ENCODE peak calls at places on chromosomes 5 and 9, in seven cellular contexts. P is HCT116, Y is neural progenitor cell, M is GM23338, F is hepatocyte, A is GM23248, O is MM.1S. E is an unnamed sample.

GRCh38 chr5:156826150-156826549 is 23.9 kb upstream of the PPP1R2B start:
- DNase-seq in F (no peak), P (no peak), Y (no peak), O (peak; percentile 16), A (no peak), M (no peak), E (no peak)

GRCh38 chr5:33441241-33441844 is 578 bp downstream of the TARS1 start:
- DNase-seq in O (peak; percentile 48), M (peak; percentile 74), Y (peak; percentile 35), P (peak; percentile 23), A (peak; percentile 56), F (peak; percentile 38), E (peak; percentile 56)

GRCh38 chr9:116369706-116370105 is 216.1 kb downstream of the PAPPA start:
- DNase-seq in O (no peak), M (no peak), P (no peak), Y (no peak), F (no peak), A (no peak), E (no peak)

GRCh38 chr5:107157811-107158210 is 512.9 kb downstream of the EFNA5 start:
- DNase-seq in M (peak; percentile 5), A (no peak), P (no peak), F (no peak), Y (peak; percentile 15), O (no peak), E (no peak)

GRCh38 chr5:56523779-56524178 is 290.6 kb upstream of the ANKRD55 start:
- DNase-seq in A (no peak), F (no peak), O (no peak), M (no peak), Y (no peak), P (no peak), E (no peak)

GRCh38 chr9:87441251-87441650 is 56.4 kb upstream of the DAPK1 start:
- DNase-seq in Y (no peak), A (peak; percentile 59), O (no peak), P (no peak), F (no peak), M (no peak), E (no peak)

GRCh38 chr5:151739939-151740335 is 18.5 kb downstream of the ATOX1 start:
- DNase-seq in A (peak; percentile 94), M (peak; percentile 66), P (no peak), F (no peak), O (no peak), Y (peak; percentile 13), E (peak; percentile 58)

GRCh38 chr5:124935060-124935459 is 188.6 kb upstream of the ZNF608 start:
- DNase-seq in Y (no peak), F (peak; percentile 11), A (no peak), P (no peak), M (no peak), O (peak; percentile 91), E (no peak)

GRCh38 chr5:138654281-138654867 is 79.2 kb upstream of the HSPA9 start:
- DNase-seq in Y (no peak), O (peak; percentile 88), F (no peak), P (no peak), A (peak; percentile 42), M (no peak), E (peak; percentile 48)

GRCh38 chr5:37988454-37989046 is 148.7 kb upstream of the GDNF start:
- DNase-seq in P (no peak), Y (no peak), F (no peak), M (no peak), A (no peak), O (no peak), E (no peak)

GRCh38 chr9:113535756-113536155 is 72.2 kb downstream of the RGS3 start:
- DNase-seq in Y (no peak), A (no peak), P (no peak), O (no peak), M (no peak), F (no peak), E (no peak)

GRCh38 chr5:169029661-169030274 is 271.2 kb downstream of the SLIT3 start:
- DNase-seq in P (no peak), A (peak; percentile 51), Y (no peak), O (no peak), M (no peak), F (no peak), E (no peak)

GRCh38 chr5:13809921-13810320 is 134.6 kb downstream of the DNAH5 start:
- DNase-seq in O (no peak), A (no peak), F (no peak), P (no peak), M (no peak), Y (no peak), E (no peak)

GRCh38 chr5:108101105-108101504 is 280.8 kb downstream of the FBXL17 start:
- DNase-seq in M (no peak), O (no peak), Y (no peak), F (no peak), A (no peak), P (no peak), E (no peak)

GRCh38 chr5:139378101-139378825 is 4.8 kb downstream of the SLC23A1 start:
- DNase-seq in A (no peak), Y (no peak), P (no peak), F (no peak), O (no peak), M (peak; percentile 77), E (no peak)

GRCh38 chr9:112404367-112404979 is 24.6 kb downstream of the HSDL2 start:
- DNase-seq in F (no peak), P (no peak), A (peak; percentile 11), O (no peak), Y (no peak), M (no peak), E (no peak)

GRCh38 chr5:163248856-163249255 is 188.5 kb upstream of the CCNG1 start:
- DNase-seq in M (no peak), P (no peak), Y (no peak), O (no peak), F (no peak), A (no peak), E (peak; percentile 93)

GRCh38 chr9:31674264-31674663 is 710.2 kb upstream of the ACO1 start:
- DNase-seq in Y (no peak), A (peak; percentile 1), O (no peak), M (no peak), P (no peak), F (no peak), E (peak; percentile 2)

GRCh38 chr9:4555251-4555650 is 65.0 kb downstream of the SLC1A1 start:
- DNase-seq in O (peak; percentile 59), A (peak; percentile 58), M (no peak), Y (peak; percentile 10), P (peak; percentile 34), F (no peak), E (no peak)

GRCh38 chr5:8842906-8843590 is 702.8 kb downstream of the SEMA5A start:
- DNase-seq in Y (peak; percentile 37), A (peak; percentile 70), P (no peak), M (no peak), O (no peak), F (peak; percentile 28), E (peak; percentile 61)

GRCh38 chr9:134785325-134786108 is 95.1 kb upstream of the FCN2 start:
- DNase-seq in Y (no peak), O (no peak), P (no peak), A (peak; percentile 35), F (no peak), M (no peak), E (no peak)

GRCh38 chr5:1312206-1312605 is 17.3 kb upstream of the TERT start:
- DNase-seq in F (no peak), P (no peak), A (no peak), O (peak; percentile 41), M (no peak), Y (no peak), E (no peak)

GRCh38 chr9:136052991-136053756 is 41.9 kb downstream of the NACC2 start:
- DNase-seq in A (peak; percentile 38), M (peak; percentile 45), O (no peak), P (no peak), F (no peak), Y (peak; percentile 61), E (no peak)

DNA sequence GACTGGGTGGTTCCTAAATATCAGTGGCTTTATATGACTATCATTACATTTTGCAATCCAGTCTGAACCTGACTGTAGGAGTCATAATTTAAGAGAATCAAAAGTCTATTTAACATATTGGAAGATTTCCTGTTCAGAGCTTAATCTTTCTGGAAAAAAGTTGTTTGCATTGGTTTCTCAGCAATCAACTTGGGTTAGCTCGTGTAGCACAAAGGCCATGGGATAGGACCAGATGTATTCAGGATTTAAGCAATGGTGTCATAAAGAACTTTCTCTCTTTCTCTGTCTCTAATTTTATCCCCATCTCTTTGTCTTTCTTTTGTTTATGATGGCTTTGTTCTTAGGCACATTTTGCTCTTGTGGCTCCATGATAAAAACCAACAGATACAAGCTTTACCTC is 295.9 kb upstream of the KCNN2 start:
- DNase-seq in F (no peak), P (no peak), M (no peak), Y (no peak), O (no peak), A (no peak), E (no peak)
- TF ChIP-seq EZH2phosphoT487 in F (no peak), P (no peak), M (no peak), Y (no peak), O (no peak), A (no peak), E (no peak)

GRCh38 chr5:109511980-109512744 is 102.4 kb upstream of the PJA2 start:
- DNase-seq in A (no peak), M (no peak), F (no peak), Y (no peak), O (no peak), P (no peak), E (no peak)
- H3K27ac ChIP-seq in A (no peak overlapping the region), M (no peak overlapping the region), F (no peak overlapping the region), Y (no peak overlapping the region), O (no peak overlapping the region), P (no peak overlapping the region), E (no peak overlapping the region)

GRCh38 chr5:158746979-158747378 is 352.7 kb downstream of the EBF1 start:
- DNase-seq in O (no peak), P (no peak), Y (no peak), F (no peak), M (no peak), A (peak; percentile 79), E (peak; percentile 70)
- TF ChIP-seq EZH2 in O (no peak), P (no peak), Y (no peak), F (no peak), M (no peak), A (no peak), E (no peak)

DNA sequence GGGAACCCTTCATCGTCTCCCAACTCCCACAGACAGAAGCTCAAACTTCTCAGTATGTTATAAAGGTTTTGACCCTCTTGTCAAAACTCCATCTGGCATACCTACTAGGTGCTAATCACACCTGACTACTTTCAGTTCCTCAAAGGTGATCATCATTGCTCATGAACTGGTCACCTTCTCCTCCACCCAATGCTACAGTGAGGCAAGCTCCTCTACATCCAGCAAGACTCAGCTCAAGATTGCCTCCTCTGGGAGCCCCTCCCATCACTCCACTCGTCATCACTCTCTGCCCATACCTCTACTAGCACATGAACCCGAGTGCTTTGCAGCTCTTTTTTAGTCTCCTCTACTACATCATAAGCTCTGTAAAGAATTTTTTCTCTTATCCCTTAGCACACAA is 102.4 kb downstream of the LPAR1 start:
- DNase-seq in P (no peak), M (no peak), Y (no peak), F (no peak), A (peak; percentile 58), O (no peak), E (no peak)
- TF ChIP-seq EZH2phosphoT487 in P (no peak), M (no peak), Y (no peak), F (no peak), A (no peak), O (no peak), E (no peak)

GRCh38 chr5:153551537-153552079 is 61.1 kb downstream of the GRIA1 start:
- DNase-seq in P (peak; percentile 48), M (peak; percentile 65), F (peak; percentile 67), A (peak; percentile 95), O (no peak), Y (peak; percentile 18), E (peak; percentile 70)
- H3K27ac ChIP-seq in P (peak overlapping the region; percentile 54), M (no peak overlapping the region), F (peak overlapping the region; percentile 66), A (peak overlapping the region; percentile 73), O (no peak overlapping the region), Y (no peak overlapping the region), E (peak overlapping the region; percentile 34)

E was measured in PC-3.